ENCODE peak calls at places on chromosomes 2 and 18, in four cellular contexts. One of them, this sample, is unnamed.

GRCh38 chr2:30433902-30434301 is 13.1 kb upstream of the LCLAT1 start:
- DNase-seq in IMR-90: no peak
- DNase-seq in endothelial cell of umbilical vein: peak
- DNase-seq in K562: no peak
- DNase-seq in this sample: no peak

GRCh38 chr2:69387770-69388481 is 899 bp upstream of the GFPT1 start:
- DNase-seq in endothelial cell of umbilical vein: peak
- DNase-seq in IMR-90: no peak
- DNase-seq in K562: no peak
- DNase-seq in this sample: no peak

GRCh38 chr18:29459986-29460385 is 1283.1 kb upstream of the CDH2 start:
- DNase-seq in K562: no peak
- DNase-seq in endothelial cell of umbilical vein: no peak
- DNase-seq in IMR-90: no peak
- DNase-seq in this sample: no peak

GRCh38 chr2:7031424-7032245 is 114.4 kb downstream of the RNF144A start:
- DNase-seq in endothelial cell of umbilical vein: no peak
- DNase-seq in K562: no peak
- DNase-seq in IMR-90: no peak
- DNase-seq in this sample: no peak

GRCh38 chr2:169693344-169693743 is 861 bp downstream of the CFAP210 start:
- DNase-seq in IMR-90: no peak
- DNase-seq in endothelial cell of umbilical vein: peak
- DNase-seq in K562: no peak
- DNase-seq in this sample: no peak

GRCh38 chr2:200306969-200307811 is 697 bp downstream of the SPATS2L start:
- DNase-seq in endothelial cell of umbilical vein: peak
- DNase-seq in K562: peak
- DNase-seq in IMR-90: no peak
- DNase-seq in this sample: no peak

GRCh38 chr2:71609441-71609840 is 156.1 kb downstream of the DYSF start:
- DNase-seq in IMR-90: no peak
- DNase-seq in K562: no peak
- DNase-seq in endothelial cell of umbilical vein: no peak
- DNase-seq in this sample: no peak

GRCh38 chr2:235116885-235117492 is 165.2 kb downstream of the SH3BP4 start:
- DNase-seq in endothelial cell of umbilical vein: peak
- DNase-seq in K562: no peak
- DNase-seq in IMR-90: peak
- DNase-seq in this sample: no peak

DNA sequence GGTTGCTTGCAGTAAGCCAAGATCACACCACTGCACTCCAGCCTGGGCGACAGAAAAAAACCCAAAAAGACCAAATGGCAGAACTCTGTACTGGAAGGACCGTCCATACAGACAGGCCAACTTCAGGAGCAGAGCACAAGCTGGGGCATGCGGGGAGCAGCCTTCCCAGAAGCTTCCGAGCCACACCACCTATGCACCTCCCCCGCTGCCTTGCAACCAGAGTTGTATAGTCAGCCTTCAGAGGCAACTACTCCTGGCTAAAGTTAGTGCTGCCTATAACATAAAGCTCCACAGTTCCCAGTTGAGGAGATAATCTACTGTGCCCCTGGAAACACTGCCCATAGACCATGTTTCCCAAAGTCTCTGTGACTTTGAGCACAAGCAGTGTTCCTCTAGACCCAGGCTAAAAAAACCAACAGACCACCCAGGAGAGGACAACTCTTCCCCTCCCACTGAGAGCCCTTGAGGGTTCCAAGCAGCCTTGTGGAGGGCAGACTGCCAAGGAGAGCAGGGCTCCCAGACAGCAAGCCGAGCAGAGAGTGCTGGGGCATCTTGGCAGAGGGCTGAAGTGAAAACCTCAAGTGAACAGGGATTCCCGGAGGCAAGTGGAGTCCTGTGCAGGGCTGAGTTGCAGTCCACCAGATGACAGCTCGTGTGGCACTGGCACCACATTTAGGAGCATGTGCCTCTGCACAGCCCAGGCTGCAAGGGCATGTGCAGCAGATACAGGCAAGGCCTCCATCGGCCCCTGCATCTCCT is 6.8 kb downstream of the SFT2D3 start:
- DNase-seq in endothelial cell of umbilical vein: no peak
- DNase-seq in K562: no peak
- DNase-seq in IMR-90: no peak
- DNase-seq in this sample: no peak
- TF ChIP-seq FOS in endothelial cell of umbilical vein: no peak
- TF ChIP-seq FOS in K562: no peak
- TF ChIP-seq FOS in IMR-90: no peak
- TF ChIP-seq FOS in this sample: no peak

GRCh38 chr2:104658840-104659591 is 194.9 kb upstream of the POU3F3 start:
- DNase-seq in K562: no peak
- DNase-seq in endothelial cell of umbilical vein: no peak
- DNase-seq in IMR-90: no peak
- DNase-seq in this sample: no peak

GRCh38 chr2:104664672-104665071 is 189.2 kb upstream of the POU3F3 start:
- DNase-seq in endothelial cell of umbilical vein: no peak
- DNase-seq in IMR-90: no peak
- DNase-seq in K562: peak
- DNase-seq in this sample: no peak
- TF ChIP-seq FOS in endothelial cell of umbilical vein: no peak
- TF ChIP-seq FOS in IMR-90: no peak
- TF ChIP-seq FOS in K562: no peak
- TF ChIP-seq FOS in this sample: no peak

DNA sequence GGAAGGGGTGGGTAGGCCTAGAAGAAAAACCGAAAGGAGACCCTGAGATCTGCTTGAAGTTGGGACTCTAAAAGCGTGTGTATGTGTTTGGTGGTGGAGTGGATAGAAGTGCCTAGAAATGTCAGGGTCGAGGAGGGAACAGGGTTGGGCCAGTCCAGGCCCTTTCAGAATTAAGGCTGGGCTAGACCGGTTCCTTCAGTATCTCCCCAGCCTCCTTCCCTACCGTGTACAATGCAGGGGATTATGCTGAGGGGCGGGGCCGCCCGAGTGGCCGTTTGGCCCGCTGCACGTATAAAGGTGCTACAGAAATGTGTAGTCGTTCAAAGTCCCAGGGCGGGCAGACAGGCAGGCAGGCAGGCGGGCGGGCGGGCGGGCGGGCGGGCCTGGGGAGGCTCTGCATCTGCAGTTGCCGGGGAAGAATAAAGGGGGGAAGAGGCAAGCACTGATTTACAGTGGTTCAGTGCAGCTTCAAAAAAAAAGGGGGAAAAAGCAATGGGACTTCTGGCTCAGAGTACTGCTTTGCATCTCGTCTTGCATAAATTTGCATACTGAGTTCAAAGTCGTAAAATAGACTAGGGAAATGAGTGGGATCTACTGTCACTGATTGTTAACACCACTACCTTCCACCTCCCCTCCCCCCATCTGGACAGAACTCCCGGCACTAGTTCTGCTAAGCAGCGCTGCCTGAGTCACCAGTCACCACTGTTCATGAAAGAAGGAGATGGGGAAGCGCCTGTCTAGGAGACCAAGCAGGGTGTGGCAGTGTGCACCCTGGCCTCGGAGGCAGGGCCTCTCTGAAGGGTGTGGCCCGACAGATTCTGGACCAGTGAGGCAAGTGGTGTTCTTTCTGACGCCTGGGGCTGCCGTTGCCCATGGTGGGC is 3.6 kb downstream of the IGFBP2 start:
- DNase-seq in IMR-90: peak
- DNase-seq in K562: peak
- DNase-seq in endothelial cell of umbilical vein: peak
- DNase-seq in this sample: no peak
- TF ChIP-seq FOS in IMR-90: no peak
- TF ChIP-seq FOS in K562: no peak
- TF ChIP-seq FOS in endothelial cell of umbilical vein: no peak
- TF ChIP-seq FOS in this sample: no peak

GRCh38 chr18:21786526-21786925 is 45.9 kb downstream of the MIB1 start:
- DNase-seq in IMR-90: no peak
- DNase-seq in endothelial cell of umbilical vein: no peak
- DNase-seq in K562: no peak
- DNase-seq in this sample: no peak
- TF ChIP-seq FOS in IMR-90: no peak
- TF ChIP-seq FOS in endothelial cell of umbilical vein: no peak
- TF ChIP-seq FOS in K562: no peak
- TF ChIP-seq FOS in this sample: no peak

GRCh38 chr2:96119981-96120720 is 3.8 kb upstream of the ADRA2B start:
- DNase-seq in IMR-90: no peak
- DNase-seq in endothelial cell of umbilical vein: no peak
- DNase-seq in K562: no peak
- DNase-seq in this sample: no peak

GRCh38 chr2:96116879-96117533 is 635 bp upstream of the ADRA2B start:
- DNase-seq in IMR-90: peak
- DNase-seq in endothelial cell of umbilical vein: peak
- DNase-seq in K562: peak
- DNase-seq in this sample: no peak

GRCh38 chr2:96117701-96118588 is 1.6 kb upstream of the ADRA2B start:
- DNase-seq in endothelial cell of umbilical vein: no peak
- DNase-seq in IMR-90: no peak
- DNase-seq in K562: peak
- DNase-seq in this sample: no peak

GRCh38 chr2:96119389-96119751 is 3.0 kb upstream of the ADRA2B start:
- DNase-seq in IMR-90: no peak
- DNase-seq in K562: no peak
- DNase-seq in endothelial cell of umbilical vein: no peak
- DNase-seq in this sample: no peak

GRCh38 chr2:96118698-96119388 is 2.5 kb upstream of the ADRA2B start:
- DNase-seq in endothelial cell of umbilical vein: no peak
- DNase-seq in IMR-90: no peak
- DNase-seq in K562: no peak
- DNase-seq in this sample: no peak
- TF ChIP-seq FOS in endothelial cell of umbilical vein: no peak
- TF ChIP-seq FOS in IMR-90: no peak
- TF ChIP-seq FOS in K562: no peak
- TF ChIP-seq FOS in this sample: no peak

DNA sequence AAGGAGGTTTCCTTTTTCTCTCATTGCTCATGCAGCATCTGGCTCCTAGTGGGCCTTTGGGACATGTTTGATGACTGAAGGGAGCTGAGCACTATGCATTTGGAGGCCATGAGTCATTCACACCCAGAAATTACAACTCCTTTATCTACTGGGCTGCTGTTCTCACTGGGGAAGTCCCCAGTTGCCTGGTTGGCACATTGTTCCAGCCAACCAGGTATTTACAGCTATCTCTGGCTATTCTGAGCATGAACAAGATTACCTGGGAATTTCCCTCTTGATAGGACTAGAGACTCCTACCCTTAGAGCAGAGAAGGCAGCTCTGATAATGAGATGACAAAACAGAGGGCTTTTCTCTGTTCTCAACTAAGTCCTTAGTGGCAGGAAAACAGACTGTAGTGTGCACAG is 206.5 kb downstream of the SETBP1 start:
- DNase-seq in IMR-90: peak
- DNase-seq in endothelial cell of umbilical vein: no peak
- DNase-seq in K562: no peak
- DNase-seq in this sample: peak
- TF ChIP-seq FOS in IMR-90: no peak
- TF ChIP-seq FOS in endothelial cell of umbilical vein: no peak
- TF ChIP-seq FOS in K562: no peak
- TF ChIP-seq FOS in this sample: no peak

DNA sequence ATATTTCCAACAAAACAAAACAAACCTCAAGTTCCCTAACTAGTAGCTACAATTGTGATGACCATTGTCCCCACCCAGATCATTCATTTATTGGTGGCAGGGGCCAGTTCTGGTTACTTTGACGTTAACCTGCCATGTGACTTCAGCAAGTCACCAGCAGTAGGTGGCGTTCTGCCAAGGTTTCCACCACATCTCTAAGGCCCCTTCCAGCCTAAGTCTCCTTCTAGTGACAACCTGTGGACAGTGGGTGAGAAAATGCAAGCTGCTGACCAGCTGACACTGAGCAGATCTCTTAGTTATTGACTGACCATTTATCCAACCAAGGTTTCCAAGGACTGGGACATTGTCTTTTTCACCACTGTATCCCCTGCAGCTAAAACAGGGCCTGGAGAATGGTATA is 98.4 kb downstream of the GPR39 start:
- DNase-seq in K562: no peak
- DNase-seq in endothelial cell of umbilical vein: no peak
- DNase-seq in IMR-90: no peak
- DNase-seq in this sample: no peak
- TF ChIP-seq FOS in K562: no peak
- TF ChIP-seq FOS in endothelial cell of umbilical vein: no peak
- TF ChIP-seq FOS in IMR-90: no peak
- TF ChIP-seq FOS in this sample: no peak

GRCh38 chr2:222319576-222320440 is 21.0 kb upstream of the PAX3 start:
- DNase-seq in IMR-90: no peak
- DNase-seq in K562: no peak
- DNase-seq in endothelial cell of umbilical vein: no peak
- DNase-seq in this sample: no peak

GRCh38 chr2:222322241-222322640 is 23.4 kb upstream of the PAX3 start:
- DNase-seq in K562: no peak
- DNase-seq in IMR-90: no peak
- DNase-seq in endothelial cell of umbilical vein: no peak
- DNase-seq in this sample: no peak

GRCh38 chr2:222318026-222318711 is 19.4 kb upstream of the PAX3 start:
- DNase-seq in IMR-90: peak
- DNase-seq in K562: no peak
- DNase-seq in endothelial cell of umbilical vein: peak
- DNase-seq in this sample: no peak

GRCh38 chr2:222320441-222321395 is 21.9 kb upstream of the PAX3 start:
- DNase-seq in IMR-90: no peak
- DNase-seq in K562: no peak
- DNase-seq in endothelial cell of umbilical vein: peak
- DNase-seq in this sample: no peak

DNA sequence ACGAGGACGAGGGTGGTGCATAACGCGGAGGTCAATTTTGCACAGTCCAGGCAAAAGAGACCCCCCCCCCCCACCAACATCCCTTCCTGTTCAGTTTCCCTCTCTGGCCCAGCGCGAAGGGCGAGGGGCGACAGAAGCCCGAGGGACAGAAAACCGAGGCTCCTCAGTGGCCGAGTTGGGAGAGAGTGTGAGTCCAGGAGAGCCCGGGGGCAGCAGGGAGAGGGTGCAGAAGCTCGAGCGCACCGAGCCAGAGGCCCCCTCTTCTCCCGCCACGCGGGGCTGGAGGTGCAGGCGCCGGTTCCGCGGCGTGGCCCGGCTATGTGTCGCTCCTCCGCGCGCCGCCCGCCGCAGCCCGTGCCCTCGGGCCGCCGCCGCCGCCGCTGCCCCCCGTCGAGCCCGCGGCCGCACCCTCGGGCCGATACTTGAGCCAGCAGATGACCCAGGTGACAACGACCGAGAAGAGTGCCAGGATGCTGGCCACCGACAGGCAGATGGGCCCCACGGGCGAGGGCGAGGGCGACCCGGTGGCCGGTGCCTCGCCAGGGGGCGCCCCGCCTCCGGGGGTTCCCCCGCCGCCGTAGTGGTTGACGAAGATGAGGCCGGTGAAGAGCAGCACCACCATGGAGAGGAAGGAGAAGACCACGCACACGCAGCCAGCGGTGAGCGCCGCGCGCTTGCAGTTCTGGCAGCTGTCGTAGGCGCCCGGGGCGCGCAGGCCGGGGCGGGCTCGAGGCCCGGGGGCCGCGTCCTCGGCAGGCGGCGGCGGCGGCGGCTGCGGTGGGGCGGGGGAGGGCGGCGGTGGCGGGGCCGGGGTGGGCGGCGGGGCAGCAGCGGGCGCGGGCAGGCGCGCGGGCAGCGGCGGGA is 20.1 kb upstream of the PAX3 start:
- DNase-seq in IMR-90: no peak
- DNase-seq in K562: no peak
- DNase-seq in endothelial cell of umbilical vein: no peak
- DNase-seq in this sample: no peak
- TF ChIP-seq FOS in IMR-90: no peak
- TF ChIP-seq FOS in K562: no peak
- TF ChIP-seq FOS in endothelial cell of umbilical vein: no peak
- TF ChIP-seq FOS in this sample: no peak

GRCh38 chr18:6537468-6537867 is 122.8 kb upstream of the L3MBTL4 start:
- DNase-seq in IMR-90: no peak
- DNase-seq in endothelial cell of umbilical vein: no peak
- DNase-seq in K562: no peak
- DNase-seq in this sample: no peak
- TF ChIP-seq FOS in IMR-90: no peak
- TF ChIP-seq FOS in endothelial cell of umbilical vein: no peak
- TF ChIP-seq FOS in K562: no peak
- TF ChIP-seq FOS in this sample: no peak